ENCODE peak calls at places on chromosomes 11 and 22, in five cellular contexts. N is esophagus squamous epithelium, J is astrocyte, M is cardiac muscle cell, B is psoas muscle. O is an unnamed sample.

GRCh38 chr22:30266445-30267381 is at the start of gene OSM:
- DNase-seq in N (no peak), J (no peak), M (no peak), B (peak; percentile 59), O (no peak)

GRCh38 chr11:122153746-122154145 is 37.7 kb upstream of the BLID start:
- DNase-seq in N (no peak), J (no peak), M (no peak), B (no peak), O (no peak)

GRCh38 chr22:24067587-24068376 is 56.7 kb downstream of the CABIN1 start:
- DNase-seq in N (no peak), J (no peak), M (no peak), B (no peak), O (no peak)

GRCh38 chr11:102495161-102496042 is 35.1 kb downstream of the MMP7 start:
- DNase-seq in N (no peak), J (peak; percentile 74), M (peak; percentile 81), B (no peak), O (no peak)

GRCh38 chr22:32477608-32478007 is 3.0 kb downstream of the FBXO7 start:
- DNase-seq in N (no peak), J (no peak), M (no peak), B (no peak), O (no peak)

GRCh38 chr11:3225159-3225758 is 6.6 kb upstream of the MRGPRG start:
- DNase-seq in N (no peak), J (no peak), M (no peak), B (no peak), O (peak; percentile 54)

GRCh38 chr22:41094036-41094435 is 1.6 kb downstream of the EP300 start:
- DNase-seq in N (no peak), J (peak; percentile 22), M (peak; percentile 25), B (no peak), O (no peak)

GRCh38 chr11:48063424-48063978 is 83.1 kb downstream of the PTPRJ start:
- DNase-seq in N (no peak), J (peak; percentile 98), M (peak; percentile 12), B (peak; percentile 30), O (no peak)

GRCh38 chr11:2724653-2725366 is 25.0 kb upstream of the KCNQ1OT1 start:
- DNase-seq in N (no peak), J (peak; percentile 13), M (no peak), B (peak; percentile 61), O (no peak)

GRCh38 chr22:25148149-25148691 is 51.4 kb upstream of the CRYBB3 start:
- DNase-seq in N (no peak), J (no peak), M (peak; percentile 71), B (no peak), O (no peak)

GRCh38 chr11:117256573-117256972 is 24.1 kb downstream of the RNF214 start:
- DNase-seq in N (no peak), J (peak; percentile 48), M (no peak), B (no peak), O (no peak)

GRCh38 chr11:102813484-102813883 is 15.5 kb upstream of the MMP1 start:
- DNase-seq in N (no peak), J (no peak), M (no peak), B (no peak), O (no peak)

GRCh38 chr22:30265131-30265720 is 1.4 kb downstream of the OSM start:
- DNase-seq in N (no peak), J (no peak), M (no peak), B (no peak), O (no peak)

GRCh38 chr11:46710821-46711269 is 8.2 kb upstream of the F2 start:
- DNase-seq in N (no peak), J (peak; percentile 97), M (no peak), B (peak; percentile 75), O (peak; percentile 71)

GRCh38 chr11:133163463-133164419 is 368.6 kb downstream of the OPCML start:
- DNase-seq in N (no peak), J (peak; percentile 12), M (peak; percentile 71), B (no peak), O (no peak)

GRCh38 chr11:17668166-17668565 is 51.2 kb upstream of the MYOD1 start:
- DNase-seq in N (no peak), J (no peak), M (no peak), B (no peak), O (no peak)

GRCh38 chr11:64306876-64307622 is 1.7 kb downstream of the ESRRA start:
- DNase-seq in N (no peak), J (no peak), M (no peak), B (peak; percentile 51), O (no peak)

GRCh38 chr11:67410984-67411784 is 4.3 kb upstream of the CARNS1 start:
- DNase-seq in N (no peak), J (no peak), M (no peak), B (no peak), O (no peak)

GRCh38 chr11:126461996-126462395 is 106.5 kb downstream of the ST3GAL4 start:
- DNase-seq in N (no peak), J (no peak), M (no peak), B (no peak), O (no peak)

GRCh38 chr11:66142370-66143263 is 72.5 kb downstream of the PACS1 start:
- DNase-seq in N (no peak), J (peak; percentile 72), M (no peak), B (no peak), O (no peak)

GRCh38 chr11:117824571-117825537 is at the start of gene FXYD2:
- DNase-seq in N (no peak), J (no peak), M (no peak), B (peak; percentile 61), O (peak; percentile 87)

GRCh38 chr22:17712441-17712840 is 61.8 kb downstream of the BID start:
- DNase-seq in N (no peak), J (peak; percentile 57), M (no peak), B (no peak), O (no peak)

GRCh38 chr11:62505784-62506145 is 40.8 kb downstream of the AHNAK start:
- DNase-seq in N (no peak), J (no peak), M (no peak), B (no peak), O (peak; percentile 35)

GRCh38 chr11:13465909-13466371 is 2.9 kb upstream of the BTBD10 start:
- DNase-seq in N (no peak), J (peak; percentile 10), M (peak; percentile 30), B (no peak), O (no peak)

GRCh38 chr11:34204396-34205279 is 99.2 kb downstream of the NAT10 start:
- DNase-seq in N (no peak), J (peak; percentile 70), M (no peak), B (no peak), O (no peak)

GRCh38 chr11:20770421-20770935 is 101.1 kb downstream of the NELL1 start:
- DNase-seq in N (no peak), J (no peak), M (no peak), B (no peak), O (no peak)

GRCh38 chr11:64541131-64541530 is 49.9 kb upstream of the SLC22A12 start:
- DNase-seq in N (no peak), J (no peak), M (no peak), B (no peak), O (no peak)

GRCh38 chr11:27468209-27468608 is 4.4 kb downstream of the LGR4 start:
- DNase-seq in N (no peak), J (peak; percentile 89), M (no peak), B (no peak), O (no peak)

GRCh38 chr11:73755670-73756069 is 5.2 kb downstream of the RAB6A start:
- DNase-seq in N (no peak), J (no peak), M (no peak), B (no peak), O (no peak)

GRCh38 chr11:64924910-64925284 is 408 bp downstream of the PPP2R5B start:
- DNase-seq in N (no peak), J (no peak), M (no peak), B (no peak), O (no peak)

GRCh38 chr11:114556135-114556534 is 3.5 kb downstream of the NXPE1 start:
- DNase-seq in N (no peak), J (no peak), M (no peak), B (no peak), O (no peak)

GRCh38 chr22:49849161-49850020 is 4.3 kb upstream of the ZBED4 start:
- DNase-seq in N (no peak), J (no peak), M (no peak), B (no peak), O (no peak)
- H3K27me3 ChIP-seq in N (peaks cover 16% of the 10 kb centered on the region), J (peaks cover 49% of the 10 kb centered on the region), M (peaks cover 83% of the 10 kb centered on the region), B (no peaks in the 10 kb centered on the region), O (no peaks in the 10 kb centered on the region)

GRCh38 chr22:26597026-26597425 is 7.1 kb upstream of the TPST2 start:
- DNase-seq in N (no peak), J (no peak), M (no peak), B (no peak), O (no peak)
- H3K27ac ChIP-seq in N (no peak overlapping the region), J (no peak overlapping the region), M (no peak overlapping the region), B (no peak overlapping the region), O (no peak overlapping the region)

GRCh38 chr11:71363721-71364120 is 84.5 kb downstream of the DHCR7 start:
- DNase-seq in N (no peak), J (no peak), M (no peak), B (no peak), O (no peak)

GRCh38 chr11:71364176-71364671 is 84.0 kb downstream of the DHCR7 start:
- DNase-seq in N (no peak), J (no peak), M (no peak), B (no peak), O (peak; percentile 77)

GRCh38 chr11:71366076-71366475 is 82.1 kb downstream of the DHCR7 start:
- DNase-seq in N (no peak), J (no peak), M (no peak), B (no peak), O (no peak)

GRCh38 chr11:71364806-71365205 is 83.4 kb downstream of the DHCR7 start:
- DNase-seq in N (no peak), J (no peak), M (no peak), B (no peak), O (no peak)

DNA sequence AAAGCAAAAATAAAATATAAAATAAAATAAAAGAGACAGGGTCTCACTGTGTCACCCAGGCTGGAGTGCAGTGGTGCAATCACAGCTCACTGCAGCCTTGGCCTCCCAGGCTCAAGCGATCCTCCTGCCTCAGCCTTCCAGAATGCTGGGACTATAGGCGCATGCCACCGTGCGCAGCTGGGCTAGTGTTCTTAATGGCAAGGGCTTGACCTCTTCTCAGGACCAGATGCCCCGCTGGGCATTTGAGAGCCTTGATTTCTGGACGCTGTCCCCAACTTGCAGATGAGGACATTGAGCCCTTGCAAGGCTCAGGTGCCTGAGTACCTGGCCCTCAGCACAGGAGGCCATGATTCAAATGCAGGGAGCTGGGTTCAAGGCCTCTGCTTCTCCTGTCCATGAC is 82.6 kb downstream of the DHCR7 start:
- DNase-seq in N (no peak), J (no peak), M (no peak), B (no peak), O (no peak)
- H3K27me3 ChIP-seq in N (no peaks in the 10 kb centered on the region), J (no peaks in the 10 kb centered on the region), M (no peaks in the 10 kb centered on the region), B (no peaks in the 10 kb centered on the region), O (no peaks in the 10 kb centered on the region)

GRCh38 chr22:35731321-35731720 is 13.6 kb downstream of the APOL5 start:
- DNase-seq in N (no peak), J (no peak), M (no peak), B (no peak), O (no peak)
- H3K27ac ChIP-seq in N (no peak overlapping the region), J (no peak overlapping the region), M (no peak overlapping the region), B (no peak overlapping the region), O (no peak overlapping the region)

GRCh38 chr11:8263769-8264410 is at the start of gene LMO1:
- DNase-seq in N (no peak), J (peak; percentile 40), M (peak; percentile 94), B (peak; percentile 83), O (peak; percentile 84)
- H3K27me3 ChIP-seq in N (peaks cover 8% of the 10 kb centered on the region), J (peaks cover 61% of the 10 kb centered on the region), M (peaks cover 77% of the 10 kb centered on the region), B (no peaks in the 10 kb centered on the region), O (no peaks in the 10 kb centered on the region)

O was measured in right cardiac atrium.